ENCODE peak calls at places on chromosomes 1 and 21, in four cellular contexts. F, O, D and K are unnamed samples.

GRCh38 chr1:5649166-5649551 is 343.1 kb downstream of the NPHP4 start:
- DNase-seq in F (no peak), D (no peak), O (no peak), K (no peak)

GRCh38 chr1:157404063-157404501 is 148.2 kb downstream of the FCRL5 start:
- DNase-seq in D (no peak), O (no peak), F (no peak), K (no peak)

GRCh38 chr1:78284354-78284753 is 206.4 kb upstream of the PTGFR start:
- DNase-seq in F (no peak), D (no peak), O (no peak), K (no peak)

GRCh38 chr1:45340816-45341215 is 576 bp upstream of the MUTYH start:
- DNase-seq in D (peak; percentile 61), F (no peak), O (peak; percentile 18), K (no peak)

GRCh38 chr1:93148001-93148400 is 32.2 kb downstream of the TMED5 start:
- DNase-seq in D (no peak), F (no peak), O (no peak), K (no peak)

GRCh38 chr1:235972316-235973090 is 92.4 kb downstream of the NID1 start:
- DNase-seq in D (peak; percentile 36), O (no peak), F (no peak), K (no peak)

GRCh38 chr1:203776636-203777035 is 11.7 kb downstream of the LAX1 start:
- DNase-seq in O (no peak), D (no peak), F (no peak), K (no peak)

GRCh38 chr1:94697839-94698238 is 122.3 kb upstream of the SLC44A3 start:
- DNase-seq in F (no peak), O (peak; percentile 91), D (no peak), K (no peak)

GRCh38 chr1:226980565-226981385 is 40.7 kb downstream of the COQ8A start:
- DNase-seq in F (no peak), D (no peak), O (no peak), K (no peak)

GRCh38 chr21:34201441-34201838 is 128.1 kb downstream of the MRPS6 start:
- DNase-seq in D (no peak), F (no peak), O (no peak), K (no peak)

GRCh38 chr1:207908112-207908734 is 2.7 kb downstream of the CD34 start:
- DNase-seq in D (peak; percentile 51), F (no peak), O (no peak), K (no peak)

GRCh38 chr1:236844499-236845271 is 49.6 kb downstream of the MTR start:
- DNase-seq in F (no peak), D (peak; percentile 15), O (peak; percentile 96), K (no peak)

GRCh38 chr21:42525228-42525604 is 11.6 kb downstream of the SLC37A1 start:
- DNase-seq in O (no peak), F (no peak), D (no peak), K (no peak)

GRCh38 chr1:151196292-151196800 is 2.0 kb upstream of the PIP5K1A start:
- DNase-seq in D (peak; percentile 63), F (peak; percentile 53), O (peak; percentile 91), K (peak; percentile 65)

GRCh38 chr1:105137543-105138444 is 1388.1 kb downstream of the AMY1C start:
- DNase-seq in O (peak; percentile 57), F (no peak), D (peak; percentile 8), K (peak; percentile 78)

GRCh38 chr1:197783510-197783948 is 8.2 kb upstream of the DENND1B start:
- DNase-seq in D (no peak), O (no peak), F (no peak), K (no peak)
- TF ChIP-seq FOXK2 in D (no peak), O (no peak), F (no peak), K (no peak)

GRCh38 chr21:14591882-14592281 is 45.8 kb upstream of the SAMSN1 start:
- DNase-seq in D (no peak), O (no peak), F (no peak), K (no peak)
- TF ChIP-seq BHLHE40 in D (no peak), O (no peak), F (no peak), K (no peak)

GRCh38 chr1:61183471-61184034 is 101.2 kb downstream of the NFIA start:
- DNase-seq in D (no peak), F (no peak), O (peak; percentile 94), K (no peak)

GRCh38 chr1:61184035-61184713 is 101.8 kb downstream of the NFIA start:
- DNase-seq in F (no peak), D (peak; percentile 78), O (peak; percentile 74), K (peak; percentile 37)

GRCh38 chr1:61184714-61185106 is 102.3 kb downstream of the NFIA start:
- DNase-seq in O (no peak), D (no peak), F (no peak), K (no peak)

GRCh38 chr1:61187380-61188086 is 105.2 kb downstream of the NFIA start:
- DNase-seq in F (no peak), D (no peak), O (no peak), K (no peak)

GRCh38 chr1:61186753-61187152 is 104.4 kb downstream of the NFIA start:
- DNase-seq in O (no peak), D (no peak), F (no peak), K (no peak)
- TF ChIP-seq FOXK2 in O (no peak), D (no peak), F (no peak), K (no peak)

GRCh38 chr1:172647987-172648386 is 10.9 kb upstream of the FASLG start:
- DNase-seq in O (no peak), F (no peak), D (no peak), K (no peak)

GRCh38 chr1:172642970-172643369 is 15.9 kb upstream of the FASLG start:
- DNase-seq in F (no peak), D (no peak), O (peak; percentile 41), K (no peak)

GRCh38 chr1:172650474-172651193 is 8.3 kb upstream of the FASLG start:
- DNase-seq in D (no peak), O (no peak), F (no peak), K (no peak)

GRCh38 chr1:172646653-172647052 is 12.2 kb upstream of the FASLG start:
- DNase-seq in F (no peak), O (no peak), D (no peak), K (no peak)

DNA sequence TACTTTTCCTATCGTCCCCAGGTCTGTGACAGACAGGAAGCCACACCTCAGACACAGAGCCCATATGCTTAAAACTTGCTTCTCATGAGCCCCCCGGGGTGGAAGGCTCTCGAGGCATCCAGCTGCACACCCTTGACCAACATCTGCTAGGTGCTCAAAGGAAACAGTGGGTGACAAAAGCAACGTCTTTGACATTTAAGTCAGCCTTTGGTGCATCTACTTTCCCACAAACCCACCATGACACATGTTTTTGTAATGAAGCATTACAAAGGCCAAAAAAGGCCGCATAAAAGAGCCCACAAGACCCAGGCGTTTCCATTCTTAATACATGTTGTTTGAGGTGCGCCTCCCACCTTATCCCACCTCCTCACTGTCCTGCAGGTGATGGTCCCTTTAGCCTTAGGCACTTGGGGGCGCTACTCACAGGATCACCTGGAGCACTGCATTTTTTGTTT is 11.8 kb upstream of the FASLG start:
- DNase-seq in D (no peak), F (no peak), O (no peak), K (no peak)
- TF ChIP-seq BHLHE40 in D (no peak), F (no peak), O (no peak), K (no peak)

GRCh38 chr1:2555634-2556276 is 416 bp upstream of the TNFRSF14 start:
- DNase-seq in O (no peak), F (no peak), D (no peak), K (no peak)
- TF ChIP-seq FOXK2 in O (no peak), F (no peak), D (no peak), K (no peak)

GRCh38 chr1:154863702-154864174 is 6.3 kb downstream of the KCNN3 start:
- DNase-seq in F (peak; percentile 85), D (peak; percentile 79), O (peak; percentile 34), K (peak; percentile 86)
- TF ChIP-seq BHLHE40 in F (no peak), D (no peak), O (no peak), K (no peak)

DNA sequence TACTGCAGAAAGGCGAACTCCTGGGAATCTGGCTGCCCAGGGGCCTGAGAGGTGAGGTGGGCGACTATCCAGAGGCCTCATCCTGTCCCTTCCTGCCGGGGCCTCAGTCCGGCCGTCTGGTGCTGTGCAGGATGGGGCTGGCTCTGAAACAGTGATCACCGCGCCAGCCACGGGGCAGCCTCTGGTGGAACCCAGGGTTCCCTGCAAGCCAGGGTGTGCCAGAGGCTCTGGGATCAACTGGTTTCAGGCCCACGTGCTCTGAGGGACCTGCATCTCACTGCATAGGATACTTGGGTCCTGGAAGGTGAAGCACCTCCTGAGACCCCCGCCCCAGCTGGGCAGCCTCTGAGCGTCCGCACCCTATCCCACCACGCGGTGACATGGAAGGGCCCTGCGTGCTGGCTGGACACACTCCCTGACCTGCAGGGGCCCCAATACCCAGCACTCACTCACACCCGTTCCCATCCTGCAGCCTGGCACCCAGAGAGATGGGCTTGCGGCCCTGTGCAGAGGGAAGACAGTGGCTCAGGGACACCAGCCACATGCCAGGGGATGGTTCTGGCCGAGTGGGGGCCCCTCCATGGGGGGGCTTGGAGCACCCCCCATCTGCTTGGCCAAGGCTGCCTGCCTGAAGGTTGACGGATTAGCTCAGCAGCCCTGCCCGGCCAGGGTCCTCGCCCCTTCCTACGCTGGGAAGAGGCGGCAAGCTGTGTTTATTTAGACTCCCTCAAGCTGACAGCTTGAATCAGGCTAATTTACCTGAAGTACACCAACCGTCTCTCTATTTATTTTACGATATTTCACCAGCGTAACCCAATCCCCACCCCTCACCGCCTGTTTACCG is 64.3 kb upstream of the TTC34 start:
- DNase-seq in D (no peak), F (no peak), O (no peak), K (no peak)
- TF ChIP-seq FOXK2 in D (no peak), F (no peak), O (no peak), K (no peak)

GRCh38 chr21:44377201-44377921 is 23.9 kb downstream of the TRPM2 start:
- DNase-seq in D (no peak), O (no peak), F (no peak), K (no peak)
- TF ChIP-seq BHLHE40 in D (no peak), O (no peak), F (no peak), K (no peak)

GRCh38 chr1:47519971-47520370 is 82.1 kb downstream of the FOXD2 start:
- DNase-seq in F (no peak), D (no peak), O (no peak), K (no peak)

GRCh38 chr1:47524272-47524671 is 86.4 kb downstream of the FOXD2 start:
- DNase-seq in O (no peak), F (no peak), D (no peak), K (no peak)

GRCh38 chr1:47521034-47521871 is 83.4 kb downstream of the FOXD2 start:
- DNase-seq in O (no peak), D (no peak), F (no peak), K (no peak)

GRCh38 chr1:47522890-47523811 is 85.3 kb downstream of the FOXD2 start:
- DNase-seq in D (no peak), O (no peak), F (no peak), K (no peak)

GRCh38 chr1:47523812-47524170 is 85.9 kb downstream of the FOXD2 start:
- DNase-seq in O (no peak), D (no peak), F (no peak), K (no peak)
- TF ChIP-seq FOXK2 in O (no peak), D (no peak), F (no peak), K (no peak)